ENCODE peak calls at places on chromosomes 5 and 9, in nine cellular contexts. T is GM13976; O is foreskin keratinocyte; J is neural crest cell; A is EH; N is WTC11; I is AG04450; R is stimulated activated CD4-positive, alpha-beta T cell treated with anti-CD3 and anti-CD28 coated beads, Interleukin-4, amount 100 ng/mL, for 24 hours; G is NCI-H2029. C is an unnamed sample.

GRCh38 chr9:122420315-122420714 is 49.5 kb downstream of the PTGS1 start:
- DNase-seq in R (no peak), N (no peak), A (no peak), O (no peak), G (no peak), T (no peak), J (no peak), I (no peak), C (no peak)

GRCh38 chr5:117800261-117800660 is 1188.1 kb downstream of the DTWD2 start:
- DNase-seq in G (no peak), T (no peak), J (no peak), I (no peak), A (peak; percentile 46), O (no peak), N (no peak), R (no peak), C (no peak)

GRCh38 chr5:62791059-62791458 is 212.4 kb downstream of the LRRC70 start:
- DNase-seq in T (no peak), R (no peak), G (no peak), O (no peak), N (no peak), I (no peak), J (no peak), A (peak; percentile 1), C (no peak)

GRCh38 chr9:20312732-20313131 is 309.6 kb downstream of the MLLT3 start:
- DNase-seq in R (no peak), O (no peak), N (no peak), T (no peak), A (peak; percentile 68), J (no peak), I (no peak), G (no peak), C (no peak)

GRCh38 chr5:133930061-133930823 is 38.2 kb downstream of the C5orf15 start:
- DNase-seq in A (peak; percentile 68), O (no peak), N (no peak), G (no peak), R (peak; percentile 82), J (no peak), T (peak; percentile 70), I (no peak), C (no peak)

GRCh38 chr9:121557581-121558422 is 58.2 kb upstream of the GGTA1 start:
- DNase-seq in J (no peak), R (no peak), N (peak; percentile 49), G (peak; percentile 46), A (peak; percentile 98), I (peak; percentile 71), T (peak; percentile 61), O (peak; percentile 61), C (no peak)

GRCh38 chr5:66339896-66340295 is 195.8 kb downstream of the SREK1 start:
- DNase-seq in R (no peak), N (no peak), J (no peak), T (no peak), A (no peak), G (no peak), I (no peak), O (no peak), C (no peak)

GRCh38 chr9:2740616-2741015 is 23.3 kb downstream of the KCNV2 start:
- DNase-seq in R (no peak), J (no peak), G (no peak), O (no peak), N (no peak), A (peak; percentile 68), T (no peak), I (no peak), C (no peak)